ENCODE peak calls at places on chromosomes 7 and 10, in six cellular contexts. J is body of pancreas, Y is GM12865, H is AG09309, C is GM06990, P is mucosa of descending colon. B is an unnamed sample.

GRCh38 chr7:2651336-2651735 is 19.6 kb downstream of the TTYH3 start:
- DNase-seq in J (no peak), Y (no peak), H (no peak), C (no peak), P (peak; percentile 48), B (peak; percentile 41)

GRCh38 chr10:33229252-33229943 is 105.1 kb downstream of the NRP1 start:
- DNase-seq in J (no peak), Y (no peak), H (peak; percentile 51), C (no peak), P (no peak), B (peak; percentile 54)

GRCh38 chr7:204326-204725 is 12.0 kb downstream of the FAM20C start:
- DNase-seq in J (no peak), Y (no peak), H (no peak), C (no peak), P (no peak), B (no peak)

GRCh38 chr10:132036153-132036886 is 29.4 kb upstream of the JAKMIP3 start:
- DNase-seq in J (peak; percentile 20), Y (no peak), H (no peak), C (no peak), P (no peak), B (no peak)

GRCh38 chr10:46223064-46223480 is 63.7 kb upstream of the ANTXRL start:
- DNase-seq in J (peak; percentile 10), Y (peak; percentile 23), H (no peak), C (no peak), P (no peak), B (no peak)

GRCh38 chr10:43322769-43323168 is 48.7 kb upstream of the FXYD4 start:
- DNase-seq in J (peak; percentile 87), Y (peak; percentile 64), H (no peak), C (peak; percentile 62), P (peak; percentile 94), B (peak; percentile 75)

GRCh38 chr7:101913247-101913721 is 95.9 kb downstream of the CUX1 start:
- DNase-seq in J (no peak), Y (no peak), H (no peak), C (no peak), P (no peak), B (no peak)

GRCh38 chr10:89032141-89032814 is 41.7 kb downstream of the FAS start:
- DNase-seq in J (no peak), Y (peak; percentile 69), H (peak; percentile 27), C (peak; percentile 21), P (peak; percentile 54), B (peak; percentile 91)

GRCh38 chr10:80537086-80537704 is 507 bp upstream of the SH2D4B start:
- DNase-seq in J (no peak), Y (no peak), H (no peak), C (no peak), P (no peak), B (no peak)

GRCh38 chr7:101879565-101879964 is 62.1 kb downstream of the CUX1 start:
- DNase-seq in J (no peak), Y (no peak), H (no peak), C (no peak), P (no peak), B (no peak)

GRCh38 chr7:4406288-4407058 is 275.6 kb upstream of the FOXK1 start:
- DNase-seq in J (no peak), Y (no peak), H (no peak), C (no peak), P (no peak), B (no peak)

GRCh38 chr10:79304479-79305087 is 42.7 kb upstream of the PPIF start:
- DNase-seq in J (no peak), Y (no peak), H (no peak), C (no peak), P (peak; percentile 31), B (no peak)

GRCh38 chr10:1392127-1392526 is 335.9 kb downstream of the WDR37 start:
- DNase-seq in J (no peak), Y (no peak), H (no peak), C (no peak), P (no peak), B (no peak)

GRCh38 chr10:95841711-95842498 is 65.9 kb upstream of the CC2D2B start:
- DNase-seq in J (peak; percentile 22), Y (peak; percentile 79), H (peak; percentile 13), C (peak; percentile 58), P (no peak), B (peak; percentile 82)

GRCh38 chr10:77771450-77771849 is 133.8 kb upstream of the KCNMA1 start:
- DNase-seq in J (no peak), Y (no peak), H (no peak), C (no peak), P (no peak), B (no peak)

GRCh38 chr10:118543714-118544400 is 51.6 kb downstream of the PRLHR start:
- DNase-seq in J (peak; percentile 59), Y (peak; percentile 45), H (no peak), C (peak; percentile 9), P (no peak), B (peak; percentile 78)

GRCh38 chr10:79327090-79327457 is 20.2 kb upstream of the PPIF start:
- DNase-seq in J (no peak), Y (peak; percentile 75), H (no peak), C (no peak), P (peak; percentile 38), B (no peak)

GRCh38 chr7:125878990-125879389 is 949.4 kb upstream of the POT1 start:
- DNase-seq in J (no peak), Y (no peak), H (no peak), C (no peak), P (no peak), B (no peak)

GRCh38 chr7:121046893-121047468 is 58.5 kb downstream of the CPED1 start:
- DNase-seq in J (no peak), Y (no peak), H (no peak), C (no peak), P (no peak), B (no peak)

GRCh38 chr10:36094091-36094490 is 452.0 kb upstream of the FZD8 start:
- DNase-seq in J (no peak), Y (no peak), H (no peak), C (no peak), P (no peak), B (no peak)

GRCh38 chr7:150903627-150904026 is 51.3 kb downstream of the AOC1 start:
- DNase-seq in J (peak; percentile 74), Y (peak; percentile 18), H (peak; percentile 21), C (no peak), P (peak; percentile 82), B (peak; percentile 58)

GRCh38 chr7:113424463-113424862 is 306.1 kb upstream of the SMIM30 start:
- DNase-seq in J (no peak), Y (no peak), H (no peak), C (no peak), P (no peak), B (no peak)

GRCh38 chr7:70696139-70696782 is 435.7 kb upstream of the GALNT17 start:
- DNase-seq in J (no peak), Y (peak; percentile 60), H (no peak), C (peak; percentile 40), P (no peak), B (no peak)

GRCh38 chr10:78149193-78149592 is 115.5 kb downstream of the RPS24 start:
- DNase-seq in J (no peak), Y (no peak), H (no peak), C (no peak), P (no peak), B (peak; percentile 54)

GRCh38 chr7:101912711-101913110 is 95.3 kb downstream of the CUX1 start:
- DNase-seq in J (no peak), Y (no peak), H (no peak), C (no peak), P (no peak), B (no peak)

GRCh38 chr10:132916956-132917666 is 25.3 kb downstream of the CFAP46 start:
- DNase-seq in J (peak; percentile 7), Y (no peak), H (no peak), C (no peak), P (no peak), B (no peak)

GRCh38 chr7:29140873-29141468 is 5.4 kb downstream of the CPVL start:
- DNase-seq in J (no peak), Y (no peak), H (no peak), C (no peak), P (no peak), B (no peak)

GRCh38 chr10:132409667-132410028 is 12.6 kb downstream of the PWWP2B start:
- DNase-seq in J (no peak), Y (no peak), H (no peak), C (no peak), P (peak; percentile 45), B (no peak)

GRCh38 chr10:127303105-127303504 is 106.7 kb upstream of the INSYN2A start:
- DNase-seq in J (no peak), Y (no peak), H (no peak), C (no peak), P (no peak), B (no peak)

GRCh38 chr10:73873843-73874215 is 526 bp downstream of the CAMK2G start:
- DNase-seq in J (peak; percentile 27), Y (peak; percentile 9), H (no peak), C (no peak), P (peak; percentile 75), B (no peak)

GRCh38 chr10:73873163-73873842 is 1.1 kb downstream of the CAMK2G start:
- DNase-seq in J (no peak), Y (no peak), H (no peak), C (no peak), P (peak; percentile 68), B (no peak)

GRCh38 chr10:73874267-73875138 is at the start of gene CAMK2G:
- DNase-seq in J (peak; percentile 84), Y (peak; percentile 91), H (peak; percentile 38), C (peak; percentile 82), P (peak; percentile 93), B (peak; percentile 84)

GRCh38 chr10:73871295-73871914 is 3.0 kb downstream of the CAMK2G start:
- DNase-seq in J (no peak), Y (no peak), H (no peak), C (no peak), P (no peak), B (peak; percentile 39)

GRCh38 chr10:73871915-73872710 is 2.2 kb downstream of the CAMK2G start:
- DNase-seq in J (no peak), Y (no peak), H (no peak), C (no peak), P (no peak), B (peak; percentile 71)
- TF ChIP-seq CTCF in J (peak; percentile 12), Y (no peak), H (peak; percentile 72), C (no peak), P (no peak), B (peak; percentile 48)

DNA sequence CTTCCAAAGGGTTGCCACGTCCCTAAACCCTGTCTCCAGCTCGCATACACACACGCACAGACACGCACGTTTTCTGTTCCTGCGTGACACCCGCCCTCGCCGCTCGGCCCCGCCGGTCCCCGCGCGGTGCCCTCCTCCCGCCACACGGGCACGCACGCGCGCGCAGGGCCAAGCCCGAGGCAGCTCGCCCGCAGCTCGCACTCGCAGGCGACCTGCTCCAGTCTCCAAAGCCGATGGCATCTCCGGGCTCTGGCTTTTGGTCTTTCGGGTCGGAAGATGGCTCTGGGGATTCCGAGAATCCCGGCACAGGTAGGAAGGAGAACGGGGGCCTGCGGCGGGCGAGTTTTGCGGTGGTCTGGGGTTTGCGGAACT is at the start of gene GAD2:
- DNase-seq in J (no peak), Y (no peak), H (no peak), C (no peak), P (no peak), B (no peak)
- H3K4me3 ChIP-seq in J (no peak within 1 kb of the TSS), Y (no peak within 1 kb of the TSS), H (no peak within 1 kb of the TSS), C (no peak within 1 kb of the TSS), P (no peak within 1 kb of the TSS), B (no peak within 1 kb of the TSS)

GRCh38 chr10:129958118-129958685 is 5.9 kb downstream of the EBF3 start:
- DNase-seq in J (no peak), Y (no peak), H (no peak), C (no peak), P (no peak), B (no peak)
- TF ChIP-seq CTCF in J (no peak), Y (no peak), H (no peak), C (no peak), P (no peak), B (no peak)

GRCh38 chr7:80918406-80918805 is 445 bp downstream of the SEMA3C start:
- DNase-seq in J (no peak), Y (peak; percentile 17), H (no peak), C (no peak), P (no peak), B (no peak)
- H3K4me3 ChIP-seq in J (no peak overlapping the region), Y (no peak overlapping the region), H (peak overlapping the region; percentile 52), C (peak overlapping the region; percentile 8), P (peak overlapping the region; percentile 23), B (peak overlapping the region; percentile 88)

B was measured in foreskin fibroblast.